ENCODE peak calls at places on chromosomes 16 and 17, in seven cellular contexts. One of them, this sample, is unnamed.

GRCh38 chr17:28974451-28974850 is 23.1 kb upstream of the PHF12 start:
- DNase-seq in HFF-Myc: no peak
- DNase-seq in cardiac muscle cell: no peak
- DNase-seq in effector memory CD4-positive, alpha-beta T cell: no peak
- DNase-seq in fibroblast of lung: no peak
- DNase-seq in astrocyte: no peak
- DNase-seq in mucosa of descending colon: no peak
- DNase-seq in this sample: no peak

GRCh38 chr17:82531431-82531881 is 11.9 kb downstream of the FOXK2 start:
- DNase-seq in mucosa of descending colon: no peak
- DNase-seq in fibroblast of lung: peak; percentile 73
- DNase-seq in HFF-Myc: no peak
- DNase-seq in cardiac muscle cell: no peak
- DNase-seq in astrocyte: peak; percentile 88
- DNase-seq in effector memory CD4-positive, alpha-beta T cell: no peak
- DNase-seq in this sample: no peak

GRCh38 chr16:11557811-11558210 is 28.9 kb downstream of the LITAF start:
- DNase-seq in mucosa of descending colon: no peak
- DNase-seq in HFF-Myc: no peak
- DNase-seq in cardiac muscle cell: no peak
- DNase-seq in astrocyte: no peak
- DNase-seq in fibroblast of lung: no peak
- DNase-seq in effector memory CD4-positive, alpha-beta T cell: no peak
- DNase-seq in this sample: no peak

GRCh38 chr17:39036009-39036408 is 68.8 kb upstream of the FBXO47 start:
- DNase-seq in mucosa of descending colon: no peak
- DNase-seq in astrocyte: no peak
- DNase-seq in effector memory CD4-positive, alpha-beta T cell: no peak
- DNase-seq in fibroblast of lung: no peak
- DNase-seq in HFF-Myc: no peak
- DNase-seq in cardiac muscle cell: no peak
- DNase-seq in this sample: no peak

GRCh38 chr17:40345161-40346034 is 19.1 kb downstream of the GJD3 start:
- DNase-seq in HFF-Myc: no peak
- DNase-seq in mucosa of descending colon: peak; percentile 91
- DNase-seq in fibroblast of lung: peak; percentile 59
- DNase-seq in effector memory CD4-positive, alpha-beta T cell: no peak
- DNase-seq in cardiac muscle cell: peak; percentile 87
- DNase-seq in astrocyte: peak; percentile 63
- DNase-seq in this sample: peak; percentile 44

GRCh38 chr16:53043986-53044571 is 8.6 kb downstream of the CHD9NB start:
- DNase-seq in mucosa of descending colon: peak; percentile 66
- DNase-seq in effector memory CD4-positive, alpha-beta T cell: no peak
- DNase-seq in HFF-Myc: no peak
- DNase-seq in astrocyte: no peak
- DNase-seq in fibroblast of lung: no peak
- DNase-seq in cardiac muscle cell: no peak
- DNase-seq in this sample: no peak

GRCh38 chr17:67689534-67690177 is 28.1 kb upstream of the NOL11 start:
- DNase-seq in cardiac muscle cell: peak; percentile 79
- DNase-seq in HFF-Myc: peak; percentile 43
- DNase-seq in mucosa of descending colon: no peak
- DNase-seq in astrocyte: peak; percentile 48
- DNase-seq in effector memory CD4-positive, alpha-beta T cell: peak; percentile 29
- DNase-seq in fibroblast of lung: peak; percentile 80
- DNase-seq in this sample: peak; percentile 39

GRCh38 chr16:49986351-49987124 is 38.5 kb upstream of the CNEP1R1 start:
- DNase-seq in cardiac muscle cell: no peak
- DNase-seq in effector memory CD4-positive, alpha-beta T cell: no peak
- DNase-seq in fibroblast of lung: peak; percentile 68
- DNase-seq in astrocyte: peak; percentile 36
- DNase-seq in mucosa of descending colon: no peak
- DNase-seq in HFF-Myc: peak; percentile 22
- DNase-seq in this sample: no peak

GRCh38 chr17:78357687-78358537 is 2.0 kb downstream of the SOCS3 start:
- DNase-seq in fibroblast of lung: no peak
- DNase-seq in mucosa of descending colon: no peak
- DNase-seq in cardiac muscle cell: no peak
- DNase-seq in effector memory CD4-positive, alpha-beta T cell: no peak
- DNase-seq in HFF-Myc: no peak
- DNase-seq in astrocyte: no peak
- DNase-seq in this sample: no peak

GRCh38 chr16:19430345-19430744 is 12.7 kb downstream of the TMC5 start:
- DNase-seq in effector memory CD4-positive, alpha-beta T cell: no peak
- DNase-seq in fibroblast of lung: no peak
- DNase-seq in mucosa of descending colon: no peak
- DNase-seq in HFF-Myc: no peak
- DNase-seq in cardiac muscle cell: no peak
- DNase-seq in astrocyte: no peak
- DNase-seq in this sample: no peak

GRCh38 chr16:62891-63290 is 9.3 kb downstream of the SNRNP25 start:
- DNase-seq in astrocyte: no peak
- DNase-seq in fibroblast of lung: no peak
- DNase-seq in HFF-Myc: no peak
- DNase-seq in effector memory CD4-positive, alpha-beta T cell: no peak
- DNase-seq in mucosa of descending colon: no peak
- DNase-seq in cardiac muscle cell: no peak
- DNase-seq in this sample: no peak

GRCh38 chr16:1645914-1646525 is 32.1 kb upstream of the JPT2 start:
- DNase-seq in astrocyte: peak; percentile 20
- DNase-seq in mucosa of descending colon: no peak
- DNase-seq in effector memory CD4-positive, alpha-beta T cell: no peak
- DNase-seq in fibroblast of lung: peak; percentile 5
- DNase-seq in HFF-Myc: no peak
- DNase-seq in cardiac muscle cell: no peak
- DNase-seq in this sample: no peak

GRCh38 chr17:40247926-40248495 is 28.9 kb downstream of the WIPF2 start:
- DNase-seq in fibroblast of lung: no peak
- DNase-seq in cardiac muscle cell: no peak
- DNase-seq in HFF-Myc: no peak
- DNase-seq in effector memory CD4-positive, alpha-beta T cell: no peak
- DNase-seq in astrocyte: no peak
- DNase-seq in mucosa of descending colon: no peak
- DNase-seq in this sample: no peak

GRCh38 chr16:88649924-88650748 is 717 bp downstream of the CYBA start:
- DNase-seq in astrocyte: no peak
- DNase-seq in HFF-Myc: no peak
- DNase-seq in effector memory CD4-positive, alpha-beta T cell: no peak
- DNase-seq in cardiac muscle cell: peak; percentile 40
- DNase-seq in mucosa of descending colon: peak; percentile 77
- DNase-seq in fibroblast of lung: no peak
- DNase-seq in this sample: peak; percentile 49

GRCh38 chr17:8188408-8188839 is 1.6 kb downstream of the BORCS6 start:
- DNase-seq in cardiac muscle cell: no peak
- DNase-seq in HFF-Myc: no peak
- DNase-seq in effector memory CD4-positive, alpha-beta T cell: no peak
- DNase-seq in mucosa of descending colon: peak; percentile 57
- DNase-seq in astrocyte: no peak
- DNase-seq in fibroblast of lung: no peak
- DNase-seq in this sample: no peak

GRCh38 chr16:426115-426905 is 861 bp downstream of the RAB11FIP3 start:
- DNase-seq in mucosa of descending colon: peak; percentile 48
- DNase-seq in HFF-Myc: no peak
- DNase-seq in cardiac muscle cell: peak; percentile 30
- DNase-seq in effector memory CD4-positive, alpha-beta T cell: no peak
- DNase-seq in astrocyte: no peak
- DNase-seq in fibroblast of lung: peak; percentile 6
- DNase-seq in this sample: no peak

GRCh38 chr17:12242390-12242954 is 221.8 kb downstream of the MAP2K4 start:
- DNase-seq in mucosa of descending colon: no peak
- DNase-seq in cardiac muscle cell: no peak
- DNase-seq in HFF-Myc: no peak
- DNase-seq in fibroblast of lung: peak; percentile 21
- DNase-seq in effector memory CD4-positive, alpha-beta T cell: no peak
- DNase-seq in astrocyte: no peak
- DNase-seq in this sample: no peak

GRCh38 chr16:56950881-56951771 is 10.6 kb upstream of the CETP start:
- DNase-seq in cardiac muscle cell: peak; percentile 75
- DNase-seq in astrocyte: no peak
- DNase-seq in effector memory CD4-positive, alpha-beta T cell: no peak
- DNase-seq in fibroblast of lung: no peak
- DNase-seq in mucosa of descending colon: peak; percentile 57
- DNase-seq in HFF-Myc: no peak
- DNase-seq in this sample: peak; percentile 43

GRCh38 chr16:12252616-12253015 is 276.1 kb downstream of the SNX29 start:
- DNase-seq in HFF-Myc: no peak
- DNase-seq in effector memory CD4-positive, alpha-beta T cell: no peak
- DNase-seq in mucosa of descending colon: no peak
- DNase-seq in astrocyte: no peak
- DNase-seq in fibroblast of lung: no peak
- DNase-seq in cardiac muscle cell: no peak
- DNase-seq in this sample: no peak

GRCh38 chr17:67376509-67376891 is 581 bp upstream of the PITPNC1 start:
- DNase-seq in astrocyte: peak; percentile 55
- DNase-seq in fibroblast of lung: peak; percentile 31
- DNase-seq in HFF-Myc: peak; percentile 62
- DNase-seq in mucosa of descending colon: no peak
- DNase-seq in cardiac muscle cell: peak; percentile 31
- DNase-seq in effector memory CD4-positive, alpha-beta T cell: no peak
- DNase-seq in this sample: peak; percentile 41

GRCh38 chr17:607341-608060 is 107.1 kb downstream of the VPS53 start:
- DNase-seq in mucosa of descending colon: no peak
- DNase-seq in fibroblast of lung: no peak
- DNase-seq in astrocyte: no peak
- DNase-seq in HFF-Myc: no peak
- DNase-seq in effector memory CD4-positive, alpha-beta T cell: no peak
- DNase-seq in cardiac muscle cell: no peak
- DNase-seq in this sample: no peak

GRCh38 chr16:495127-495748 is 32.3 kb upstream of the CAPN15 start:
- DNase-seq in effector memory CD4-positive, alpha-beta T cell: no peak
- DNase-seq in mucosa of descending colon: peak; percentile 59
- DNase-seq in fibroblast of lung: peak; percentile 45
- DNase-seq in cardiac muscle cell: peak; percentile 29
- DNase-seq in HFF-Myc: no peak
- DNase-seq in astrocyte: no peak
- DNase-seq in this sample: no peak

DNA sequence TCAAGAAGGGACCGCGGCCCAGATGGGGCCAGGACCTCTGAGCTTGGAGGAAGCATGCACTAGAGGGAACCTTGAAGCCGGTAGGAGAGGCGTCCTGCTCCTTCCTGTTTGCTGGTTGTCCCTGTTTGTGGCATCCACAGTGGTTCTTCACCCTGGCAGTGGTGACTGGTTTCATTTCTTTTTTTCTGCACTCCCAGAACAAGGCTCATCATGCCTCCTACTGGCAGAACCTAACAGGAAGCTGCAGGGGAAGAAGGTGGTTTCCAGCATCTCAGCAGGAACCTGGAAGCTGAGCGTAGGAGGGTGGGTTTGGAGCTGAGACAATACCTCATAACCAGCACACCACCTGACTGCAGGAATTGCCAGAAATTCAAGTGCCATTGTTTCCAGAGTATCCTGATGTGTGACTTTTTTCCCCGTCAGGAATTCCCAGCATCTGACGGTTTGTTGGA is 5.8 kb downstream of the TMEM231 start:
- DNase-seq in effector memory CD4-positive, alpha-beta T cell: no peak
- DNase-seq in fibroblast of lung: peak; percentile 26
- DNase-seq in mucosa of descending colon: peak; percentile 51
- DNase-seq in cardiac muscle cell: no peak
- DNase-seq in astrocyte: peak; percentile 47
- DNase-seq in HFF-Myc: no peak
- DNase-seq in this sample: no peak
- H3K4me3 ChIP-seq in effector memory CD4-positive, alpha-beta T cell: no peak overlapping the region
- H3K4me3 ChIP-seq in fibroblast of lung: no peak overlapping the region
- H3K4me3 ChIP-seq in mucosa of descending colon: no peak overlapping the region
- H3K4me3 ChIP-seq in cardiac muscle cell: no peak overlapping the region
- H3K4me3 ChIP-seq in astrocyte: no peak overlapping the region
- H3K4me3 ChIP-seq in HFF-Myc: no peak overlapping the region
- H3K4me3 ChIP-seq in this sample: no peak overlapping the region

DNA sequence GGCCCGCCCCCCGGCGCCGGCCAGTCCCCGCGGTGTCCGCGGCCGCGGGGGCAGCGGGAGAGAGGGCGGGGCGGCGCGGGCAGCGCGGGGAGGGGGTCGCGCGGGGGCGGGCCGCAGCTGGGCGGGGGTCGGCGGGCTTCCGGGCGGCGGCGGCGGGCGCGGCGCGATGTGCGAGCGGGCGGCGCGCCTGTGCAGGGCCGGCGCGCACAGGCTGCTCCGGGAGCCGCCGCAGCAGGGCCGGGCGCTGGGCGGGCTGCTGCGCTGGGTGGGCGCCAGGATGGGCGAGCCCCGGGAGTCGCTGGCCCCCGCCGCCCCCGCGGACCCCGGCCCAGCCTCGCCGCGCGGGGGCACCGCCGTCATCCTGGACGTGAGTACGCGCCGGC is 430 bp downstream of the NECAB2 start:
- DNase-seq in effector memory CD4-positive, alpha-beta T cell: no peak
- DNase-seq in cardiac muscle cell: peak; percentile 50
- DNase-seq in fibroblast of lung: no peak
- DNase-seq in astrocyte: no peak
- DNase-seq in mucosa of descending colon: no peak
- DNase-seq in HFF-Myc: no peak
- DNase-seq in this sample: no peak
- H3K4me3 ChIP-seq in effector memory CD4-positive, alpha-beta T cell: no peak overlapping the region
- H3K4me3 ChIP-seq in cardiac muscle cell: no peak overlapping the region
- H3K4me3 ChIP-seq in fibroblast of lung: no peak overlapping the region
- H3K4me3 ChIP-seq in astrocyte: no peak overlapping the region
- H3K4me3 ChIP-seq in mucosa of descending colon: no peak overlapping the region
- H3K4me3 ChIP-seq in HFF-Myc: no peak overlapping the region
- H3K4me3 ChIP-seq in this sample: no peak overlapping the region

GRCh38 chr16:69132424-69133252 is at the start of the genes CHTF8 and UTP4:
- DNase-seq in astrocyte: peak; percentile 66
- DNase-seq in mucosa of descending colon: peak; percentile 91
- DNase-seq in cardiac muscle cell: peak; percentile 93
- DNase-seq in effector memory CD4-positive, alpha-beta T cell: peak; percentile 78
- DNase-seq in fibroblast of lung: peak; percentile 79
- DNase-seq in HFF-Myc: no peak
- DNase-seq in this sample: peak; percentile 69

GRCh38 chr16:69127966-69128510 is 4.3 kb downstream of the CHTF8 start:
- DNase-seq in effector memory CD4-positive, alpha-beta T cell: no peak
- DNase-seq in astrocyte: no peak
- DNase-seq in mucosa of descending colon: no peak
- DNase-seq in cardiac muscle cell: no peak
- DNase-seq in HFF-Myc: no peak
- DNase-seq in fibroblast of lung: no peak
- DNase-seq in this sample: no peak

GRCh38 chr16:69131167-69131748 is 1.1 kb downstream of the CHTF8 start:
- DNase-seq in mucosa of descending colon: no peak
- DNase-seq in fibroblast of lung: peak; percentile 40
- DNase-seq in effector memory CD4-positive, alpha-beta T cell: no peak
- DNase-seq in astrocyte: no peak
- DNase-seq in HFF-Myc: no peak
- DNase-seq in cardiac muscle cell: peak; percentile 47
- DNase-seq in this sample: no peak

GRCh38 chr16:69131749-69132423 is 502 bp downstream of the CHTF8 start:
- DNase-seq in effector memory CD4-positive, alpha-beta T cell: peak; percentile 67
- DNase-seq in cardiac muscle cell: peak; percentile 90
- DNase-seq in astrocyte: peak; percentile 61
- DNase-seq in fibroblast of lung: peak; percentile 81
- DNase-seq in mucosa of descending colon: peak; percentile 86
- DNase-seq in HFF-Myc: no peak
- DNase-seq in this sample: peak; percentile 71

GRCh38 chr16:69130461-69130860 is 1.9 kb downstream of the CHTF8 start:
- DNase-seq in astrocyte: no peak
- DNase-seq in cardiac muscle cell: no peak
- DNase-seq in effector memory CD4-positive, alpha-beta T cell: no peak
- DNase-seq in HFF-Myc: no peak
- DNase-seq in fibroblast of lung: no peak
- DNase-seq in mucosa of descending colon: no peak
- DNase-seq in this sample: no peak
- H3K4me3 ChIP-seq in astrocyte: peak overlapping the region; percentile 96
- H3K4me3 ChIP-seq in cardiac muscle cell: peak overlapping the region; percentile 95
- H3K4me3 ChIP-seq in effector memory CD4-positive, alpha-beta T cell: no peak overlapping the region
- H3K4me3 ChIP-seq in HFF-Myc: peak overlapping the region; percentile 99
- H3K4me3 ChIP-seq in fibroblast of lung: peak overlapping the region; percentile 60
- H3K4me3 ChIP-seq in mucosa of descending colon: no peak overlapping the region
- H3K4me3 ChIP-seq in this sample: no peak overlapping the region

GRCh38 chr16:70653809-70654771 is 7.7 kb downstream of the IL34 start:
- DNase-seq in HFF-Myc: peak; percentile 85
- DNase-seq in cardiac muscle cell: peak; percentile 79
- DNase-seq in mucosa of descending colon: peak; percentile 84
- DNase-seq in effector memory CD4-positive, alpha-beta T cell: peak; percentile 57
- DNase-seq in fibroblast of lung: peak; percentile 87
- DNase-seq in astrocyte: peak; percentile 52
- DNase-seq in this sample: peak; percentile 77
- H3K4me3 ChIP-seq in HFF-Myc: peak overlapping the region; percentile 30
- H3K4me3 ChIP-seq in cardiac muscle cell: no peak overlapping the region
- H3K4me3 ChIP-seq in mucosa of descending colon: no peak overlapping the region
- H3K4me3 ChIP-seq in effector memory CD4-positive, alpha-beta T cell: no peak overlapping the region
- H3K4me3 ChIP-seq in fibroblast of lung: peak overlapping the region; percentile 16
- H3K4me3 ChIP-seq in astrocyte: peak overlapping the region; percentile 43
- H3K4me3 ChIP-seq in this sample: no peak overlapping the region